ENCODE peak calls at places on chromosomes 13 and 19, in six cellular contexts. J is stimulated activated CD4-positive, alpha-beta T cell treated with anti-CD3 and anti-CD28 coated beads, Interleukin-12 subunit alpha, Interleukin-12 subunit beta, amount 100 ng/mL, for 4 hours; T is T-helper 1 cell; Y is colonic mucosa; G is AG09319; S is pons. Q is an unnamed sample.
A peak's percentile ranks its signal among the peaks of the same experiment; 100 is the strongest.

GRCh38 chr13:49985129-49985528 is 11.7 kb upstream of the TRIM13 start:
- DNase-seq in J (no peak), T (no peak), Y (no peak), G (no peak), S (no peak), Q (no peak)

GRCh38 chr13:25241007-25241406 is 46.3 kb downstream of the MTMR6 start:
- DNase-seq in J (no peak), T (no peak), Y (no peak), G (no peak), S (peak; percentile 22), Q (no peak)

GRCh38 chr19:5216141-5216847 is 124.3 kb downstream of the PTPRS start:
- DNase-seq in J (no peak), T (no peak), Y (no peak), G (no peak), S (no peak), Q (no peak)

GRCh38 chr13:112722433-112723250 is 32.8 kb downstream of the ATP11A start:
- DNase-seq in J (no peak), T (no peak), Y (no peak), G (no peak), S (no peak), Q (no peak)

GRCh38 chr19:38596057-38596981 is 21.4 kb downstream of the MAP4K1 start:
- DNase-seq in J (peak; percentile 28), T (no peak), Y (peak; percentile 74), G (no peak), S (no peak), Q (peak; percentile 46)

GRCh38 chr13:111281751-111282311 is 38.6 kb upstream of the TEX29 start:
- DNase-seq in J (no peak), T (no peak), Y (no peak), G (no peak), S (peak; percentile 75), Q (no peak)

GRCh38 chr19:14059093-14059480 is 2.8 kb downstream of the PALM3 start:
- DNase-seq in J (peak; percentile 51), T (no peak), Y (no peak), G (no peak), S (no peak), Q (peak; percentile 72)

GRCh38 chr19:56942749-56943148 is 102.2 kb upstream of the PEG3 start:
- DNase-seq in J (no peak), T (peak; percentile 46), Y (peak; percentile 19), G (no peak), S (no peak), Q (no peak)

GRCh38 chr13:47310376-47310775 is 413.5 kb upstream of the HTR2A start:
- DNase-seq in J (no peak), T (no peak), Y (no peak), G (no peak), S (no peak), Q (no peak)

GRCh38 chr19:18465214-18465963 is 27.5 kb upstream of the ISYNA1 start:
- DNase-seq in J (no peak), T (no peak), Y (no peak), G (no peak), S (no peak), Q (no peak)

GRCh38 chr13:46523972-46524737 is 28.8 kb upstream of the LRCH1 start:
- DNase-seq in J (no peak), T (no peak), Y (no peak), G (no peak), S (peak; percentile 72), Q (no peak)

GRCh38 chr19:17775245-17775927 is 19.6 kb upstream of the B3GNT3 start:
- DNase-seq in J (peak; percentile 38), T (no peak), Y (peak; percentile 62), G (no peak), S (no peak), Q (peak; percentile 59)

GRCh38 chr19:50510700-50511068 is 307 bp downstream of the JOSD2 start:
- DNase-seq in J (no peak), T (no peak), Y (no peak), G (no peak), S (peak; percentile 77), Q (no peak)

GRCh38 chr13:27673911-27674310 is 52.2 kb downstream of the POLR1D start:
- DNase-seq in J (no peak), T (no peak), Y (no peak), G (no peak), S (no peak), Q (no peak)

GRCh38 chr13:30346159-30346788 is 38.9 kb upstream of the KATNAL1 start:
- DNase-seq in J (peak; percentile 5), T (peak; percentile 44), Y (peak; percentile 34), G (no peak), S (no peak), Q (peak; percentile 84)

GRCh38 chr19:45186509-45187334 is 8.1 kb downstream of the BLOC1S3 start:
- DNase-seq in J (no peak), T (no peak), Y (no peak), G (no peak), S (no peak), Q (no peak)

GRCh38 chr19:7251502-7251901 is 42.7 kb downstream of the INSR start:
- DNase-seq in J (no peak), T (no peak), Y (no peak), G (no peak), S (no peak), Q (peak; percentile 38)

GRCh38 chr13:112704634-112705145 is 14.9 kb downstream of the ATP11A start:
- DNase-seq in J (no peak), T (no peak), Y (no peak), G (no peak), S (no peak), Q (no peak)

GRCh38 chr13:30429235-30429634 is 6.9 kb downstream of the UBE2L5 start:
- DNase-seq in J (no peak), T (no peak), Y (no peak), G (no peak), S (no peak), Q (no peak)

GRCh38 chr13:84980571-84980970 is 818.6 kb downstream of the SLITRK6 start:
- DNase-seq in J (no peak), T (no peak), Y (no peak), G (no peak), S (no peak), Q (no peak)

GRCh38 chr19:8036438-8037099 is 16.0 kb upstream of the CCL25 start:
- DNase-seq in J (no peak), T (no peak), Y (no peak), G (no peak), S (no peak), Q (no peak)

GRCh38 chr19:2488405-2488941 is 12.5 kb downstream of the GADD45B start:
- DNase-seq in J (no peak), T (no peak), Y (peak; percentile 77), G (no peak), S (no peak), Q (no peak)

GRCh38 chr19:48810151-48810550 is 678 bp downstream of the BCAT2 start:
- DNase-seq in J (no peak), T (no peak), Y (no peak), G (no peak), S (no peak), Q (no peak)

Q was measured in activated naive CD8-positive, alpha-beta T cell treated with anti-CD3 and anti-CD28 coated beads, Interleukin-2, amount 10 ng/mL, durations not matched to agents 7 days and 5 days.